ENCODE peak calls at places on chromosomes 13 and 19, in six cellular contexts. U is body of pancreas, H is psoas muscle, Y is upper lobe of left lung, A is GM23338, J is brain microvascular endothelial cell. O is an unnamed sample.
A peak's percentile ranks its signal among the peaks of the same experiment; 100 is the strongest.

GRCh38 chr13:23505007-23505406 is 65.2 kb upstream of the TNFRSF19 start:
- DNase-seq in U (no peak), H (no peak), Y (no peak), A (no peak), J (peak; percentile 65), O (peak; percentile 49)

GRCh38 chr19:18461471-18461870 is 23.5 kb upstream of the ISYNA1 start:
- DNase-seq in U (no peak), H (no peak), Y (no peak), A (no peak), J (no peak), O (no peak)

GRCh38 chr19:18117364-18117691 is 19.8 kb downstream of the MAST3 start:
- DNase-seq in U (no peak), H (no peak), Y (no peak), A (no peak), J (no peak), O (no peak)

GRCh38 chr19:1261863-1262686 is 7.1 kb upstream of the CIRBP start:
- DNase-seq in U (peak; percentile 97), H (peak; percentile 87), Y (peak; percentile 96), A (no peak), J (no peak), O (peak; percentile 82)

GRCh38 chr19:17431417-17431816 is 11.6 kb downstream of the MVB12A start:
- DNase-seq in U (no peak), H (no peak), Y (no peak), A (no peak), J (no peak), O (no peak)

GRCh38 chr19:45444318-45445041 is 20.8 kb upstream of the ERCC1 start:
- DNase-seq in U (peak; percentile 96), H (peak; percentile 97), Y (peak; percentile 97), A (peak; percentile 95), J (peak; percentile 88), O (peak; percentile 64)

GRCh38 chr19:31282346-31282745 is 66.9 kb downstream of the TSHZ3 start:
- DNase-seq in U (no peak), H (no peak), Y (no peak), A (no peak), J (no peak), O (no peak)

GRCh38 chr13:101681834-101682233 is 229.4 kb downstream of the ITGBL1 start:
- DNase-seq in U (no peak), H (no peak), Y (no peak), A (no peak), J (no peak), O (peak; percentile 50)

GRCh38 chr13:33383724-33384577 is 98.4 kb upstream of the STARD13 start:
- DNase-seq in U (peak; percentile 83), H (no peak), Y (no peak), A (no peak), J (no peak), O (no peak)

GRCh38 chr13:36124236-36124822 is 6.9 kb downstream of the DCLK1 start:
- DNase-seq in U (no peak), H (no peak), Y (no peak), A (no peak), J (peak; percentile 52), O (peak; percentile 94)

GRCh38 chr13:27997904-27998522 is 9.5 kb upstream of the URAD start:
- DNase-seq in U (peak; percentile 73), H (no peak), Y (no peak), A (peak; percentile 87), J (peak; percentile 12), O (peak; percentile 51)

GRCh38 chr19:52946322-52947310 is 16.1 kb downstream of the ZNF816 start:
- DNase-seq in U (peak; percentile 56), H (no peak), Y (no peak), A (peak; percentile 99), J (no peak), O (no peak)

GRCh38 chr13:60120617-60121016 is 43.1 kb downstream of the DIAPH3 start:
- DNase-seq in U (no peak), H (no peak), Y (no peak), A (no peak), J (no peak), O (no peak)

GRCh38 chr19:50983625-50984292 is at the start of gene KLK7:
- DNase-seq in U (no peak), H (no peak), Y (no peak), A (peak; percentile 54), J (no peak), O (no peak)

GRCh38 chr19:4183967-4184717 is 1.7 kb downstream of the ANKRD24 start:
- DNase-seq in U (no peak), H (peak; percentile 75), Y (no peak), A (no peak), J (no peak), O (no peak)

GRCh38 chr19:751501-752341 is 809 bp downstream of the MISP start:
- DNase-seq in U (no peak), H (no peak), Y (peak; percentile 61), A (no peak), J (peak; percentile 85), O (peak; percentile 81)

GRCh38 chr13:43797869-43798268 is 11.1 kb upstream of the ENOX1 start:
- DNase-seq in U (no peak), H (no peak), Y (no peak), A (no peak), J (no peak), O (peak; percentile 68)

GRCh38 chr19:12969292-12969988 is at the start of gene DAND5:
- DNase-seq in U (no peak), H (no peak), Y (no peak), A (peak; percentile 34), J (no peak), O (no peak)

GRCh38 chr13:45370922-45371406 is 30.0 kb upstream of the TPT1 start:
- DNase-seq in U (peak; percentile 70), H (peak; percentile 87), Y (peak; percentile 57), A (peak; percentile 93), J (peak; percentile 51), O (peak; percentile 90)

GRCh38 chr13:102225892-102226291 is 176.0 kb downstream of the FGF14 start:
- DNase-seq in U (no peak), H (no peak), Y (no peak), A (no peak), J (no peak), O (no peak)

GRCh38 chr19:13526552-13526951 is 20.3 kb upstream of the CACNA1A start:
- DNase-seq in U (no peak), H (no peak), Y (no peak), A (peak; percentile 77), J (no peak), O (peak; percentile 39)

GRCh38 chr19:34732548-34733255 is 1.3 kb upstream of the ZNF181 start:
- DNase-seq in U (peak; percentile 18), H (no peak), Y (no peak), A (peak; percentile 53), J (no peak), O (no peak)

GRCh38 chr19:15269806-15270205 is 37.6 kb upstream of the EPHX3 start:
- DNase-seq in U (no peak), H (no peak), Y (no peak), A (no peak), J (no peak), O (no peak)

GRCh38 chr19:6374179-6374709 is 1.5 kb downstream of the PSPN start:
- DNase-seq in U (no peak), H (no peak), Y (no peak), A (no peak), J (no peak), O (no peak)
- H3K4me3 ChIP-seq in U (no peak overlapping the region), H (peak overlapping the region; percentile 90), Y (no peak overlapping the region), A (peak overlapping the region; percentile 49), J (peak overlapping the region; percentile 58), O (peak overlapping the region; percentile 70)

GRCh38 chr13:37984357-37984756 is 114.8 kb upstream of the TRPC4 start:
- DNase-seq in U (no peak), H (no peak), Y (no peak), A (peak; percentile 91), J (no peak), O (no peak)
- TF ChIP-seq CTCF in U (no peak), H (no peak), Y (no peak), A (peak; percentile 68), J (no peak), O (peak; percentile 1)

GRCh38 chr19:40659566-40659965 is 30.9 kb downstream of the NUMBL start:
- DNase-seq in U (no peak), H (peak; percentile 50), Y (no peak), A (no peak), J (no peak), O (peak; percentile 62)

GRCh38 chr19:40666803-40667438 is 23.5 kb downstream of the NUMBL start:
- DNase-seq in U (no peak), H (no peak), Y (no peak), A (no peak), J (no peak), O (no peak)

GRCh38 chr19:40661616-40662015 is 28.8 kb downstream of the NUMBL start:
- DNase-seq in U (no peak), H (no peak), Y (no peak), A (no peak), J (no peak), O (no peak)

GRCh38 chr19:40663712-40664692 is 26.4 kb downstream of the NUMBL start:
- DNase-seq in U (no peak), H (no peak), Y (no peak), A (no peak), J (peak; percentile 21), O (no peak)

DNA sequence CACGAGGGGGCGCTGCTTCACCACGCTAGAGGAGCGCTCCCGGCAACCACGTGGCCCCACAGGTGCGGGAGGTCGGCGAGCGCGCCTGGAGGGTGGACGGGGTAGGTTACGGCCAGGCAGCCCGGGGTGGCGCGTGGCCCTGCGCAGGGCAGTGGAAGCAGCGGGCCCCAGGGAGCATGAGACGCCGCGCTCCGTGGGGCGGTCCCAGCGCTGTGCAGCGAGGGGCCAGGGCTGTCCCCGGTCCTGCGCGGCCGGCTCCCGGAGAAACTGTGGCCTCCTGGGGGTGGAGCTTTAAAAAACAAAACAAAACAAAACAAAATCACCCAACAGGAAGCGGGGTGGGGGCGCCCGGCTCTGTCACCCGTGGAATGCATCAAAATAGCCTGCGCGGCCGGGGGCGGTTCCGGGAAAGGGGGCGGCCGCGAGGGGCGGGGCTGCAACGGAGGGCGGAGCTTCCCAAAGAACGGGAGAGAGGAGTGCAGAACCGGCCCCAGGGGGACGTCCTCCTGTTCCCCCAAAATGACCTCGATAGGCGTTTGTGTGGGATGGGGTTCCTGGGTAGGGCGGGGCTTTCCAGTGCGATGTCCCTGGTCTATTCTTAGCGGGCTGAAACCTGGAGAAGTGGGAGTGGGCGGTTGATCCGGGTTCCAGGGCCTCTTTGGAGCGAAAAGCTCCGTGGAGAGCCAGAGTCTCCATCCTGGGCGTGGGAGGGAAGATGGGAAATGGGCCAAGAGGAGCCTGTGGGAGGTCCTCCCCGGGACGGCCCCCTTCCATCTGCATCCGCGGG is 27.3 kb downstream of the NUMBL start:
- DNase-seq in U (peak; percentile 93), H (peak; percentile 95), Y (peak; percentile 91), A (peak; percentile 94), J (peak; percentile 75), O (peak; percentile 89)
- H3K4me3 ChIP-seq in U (peak overlapping the region; percentile 33), H (peak overlapping the region; percentile 85), Y (peak overlapping the region; percentile 59), A (peak overlapping the region; percentile 79), J (peak overlapping the region; percentile 58), O (peak overlapping the region; percentile 70)

GRCh38 chr19:55638864-55639359 is 1.9 kb upstream of the ZNF580 start:
- DNase-seq in U (no peak), H (peak; percentile 70), Y (no peak), A (peak; percentile 81), J (no peak), O (no peak)
- TF ChIP-seq CTCF in U (peak; percentile 33), H (peak; percentile 39), Y (no peak), A (peak; percentile 73), J (peak; percentile 72), O (peak; percentile 54)

GRCh38 chr13:109783447-109783814 is 3.0 kb downstream of the IRS2 start:
- DNase-seq in U (no peak), H (peak; percentile 54), Y (no peak), A (peak; percentile 81), J (no peak), O (no peak)
- H3K4me3 ChIP-seq in U (no peak overlapping the region), H (peak overlapping the region; percentile 65), Y (peak overlapping the region; percentile 88), A (peak overlapping the region; percentile 69), J (peak overlapping the region; percentile 26), O (no peak overlapping the region)